ENCODE peak calls at places on chromosomes 13 and 19, in five cellular contexts. One of them, this sample, is unnamed. For H3K4me1, the result is how much of the 10 kb centered on the place peaks cover.

GRCh38 chr13:46633416-46633815 is 80.4 kb downstream of the LRCH1 start:
- DNase-seq in neural progenitor cell: no peak
- DNase-seq in H1: no peak
- DNase-seq in IMR-90: peak
- DNase-seq in mesenchymal stem cell: peak
- DNase-seq in this sample: peak

GRCh38 chr19:49950956-49951526 is 9.9 kb downstream of the SIGLEC11 start:
- DNase-seq in neural progenitor cell: no peak
- DNase-seq in H1: no peak
- DNase-seq in IMR-90: no peak
- DNase-seq in mesenchymal stem cell: no peak
- DNase-seq in this sample: no peak

GRCh38 chr13:27918041-27918917 is 1.5 kb upstream of the PDX1 start:
- DNase-seq in neural progenitor cell: peak
- DNase-seq in mesenchymal stem cell: no peak
- DNase-seq in IMR-90: no peak
- DNase-seq in H1: peak
- DNase-seq in this sample: no peak

GRCh38 chr13:76222511-76222910 is 586.4 kb downstream of the LMO7 start:
- DNase-seq in IMR-90: peak
- DNase-seq in H1: no peak
- DNase-seq in neural progenitor cell: no peak
- DNase-seq in mesenchymal stem cell: peak
- DNase-seq in this sample: no peak

GRCh38 chr19:11480927-11481776 is at the start of gene ELAVL3:
- DNase-seq in neural progenitor cell: peak
- DNase-seq in H1: peak
- DNase-seq in mesenchymal stem cell: peak
- DNase-seq in IMR-90: no peak
- DNase-seq in this sample: no peak

GRCh38 chr13:95603887-95604533 is 40.5 kb downstream of the DZIP1 start:
- DNase-seq in neural progenitor cell: no peak
- DNase-seq in H1: no peak
- DNase-seq in mesenchymal stem cell: no peak
- DNase-seq in IMR-90: no peak
- DNase-seq in this sample: peak

GRCh38 chr13:99356216-99357089 is 49.3 kb upstream of the GPR183 start:
- DNase-seq in H1: peak
- DNase-seq in neural progenitor cell: no peak
- DNase-seq in IMR-90: peak
- DNase-seq in mesenchymal stem cell: peak
- DNase-seq in this sample: peak

GRCh38 chr13:113216165-113217056 is 7.0 kb downstream of the CUL4A start:
- DNase-seq in H1: no peak
- DNase-seq in mesenchymal stem cell: peak
- DNase-seq in neural progenitor cell: peak
- DNase-seq in IMR-90: peak
- DNase-seq in this sample: peak

GRCh38 chr13:41631296-41631965 is 174.1 kb downstream of the RGCC start:
- DNase-seq in neural progenitor cell: no peak
- DNase-seq in H1: no peak
- DNase-seq in mesenchymal stem cell: peak
- DNase-seq in IMR-90: peak
- DNase-seq in this sample: peak

GRCh38 chr19:11227201-11227886 is 12.1 kb upstream of the ANGPTL8 start:
- DNase-seq in IMR-90: no peak
- DNase-seq in neural progenitor cell: peak
- DNase-seq in H1: peak
- DNase-seq in mesenchymal stem cell: no peak
- DNase-seq in this sample: peak

GRCh38 chr13:54110597-54110996 is 1082.0 kb downstream of the OLFM4 start:
- DNase-seq in mesenchymal stem cell: no peak
- DNase-seq in neural progenitor cell: no peak
- DNase-seq in IMR-90: no peak
- DNase-seq in H1: no peak
- DNase-seq in this sample: no peak

GRCh38 chr19:20107301-20107700 is 29.5 kb downstream of the ZNF90 start:
- DNase-seq in H1: peak
- DNase-seq in IMR-90: no peak
- DNase-seq in mesenchymal stem cell: no peak
- DNase-seq in neural progenitor cell: no peak
- DNase-seq in this sample: no peak

GRCh38 chr19:17790059-17790780 is 4.7 kb upstream of the B3GNT3 start:
- DNase-seq in mesenchymal stem cell: no peak
- DNase-seq in neural progenitor cell: no peak
- DNase-seq in IMR-90: no peak
- DNase-seq in H1: no peak
- DNase-seq in this sample: no peak

GRCh38 chr13:24557121-24557520 is 44.5 kb upstream of the PARP4 start:
- DNase-seq in mesenchymal stem cell: no peak
- DNase-seq in neural progenitor cell: no peak
- DNase-seq in H1: no peak
- DNase-seq in IMR-90: no peak
- DNase-seq in this sample: peak

GRCh38 chr13:114101831-114102520 is 30.4 kb downstream of the RASA3 start:
- DNase-seq in neural progenitor cell: no peak
- DNase-seq in H1: no peak
- DNase-seq in mesenchymal stem cell: peak
- DNase-seq in IMR-90: no peak
- DNase-seq in this sample: no peak

GRCh38 chr19:49646586-49646985 is 4.6 kb downstream of the SCAF1 start:
- DNase-seq in IMR-90: no peak
- DNase-seq in H1: no peak
- DNase-seq in mesenchymal stem cell: no peak
- DNase-seq in neural progenitor cell: no peak
- DNase-seq in this sample: no peak

GRCh38 chr19:7595466-7596133 is at the start of gene CAMSAP3:
- DNase-seq in IMR-90: no peak
- DNase-seq in mesenchymal stem cell: no peak
- DNase-seq in H1: peak
- DNase-seq in neural progenitor cell: peak
- DNase-seq in this sample: peak

GRCh38 chr19:19548915-19549537 is 11.0 kb downstream of the CILP2 start:
- DNase-seq in mesenchymal stem cell: peak
- DNase-seq in H1: no peak
- DNase-seq in neural progenitor cell: no peak
- DNase-seq in IMR-90: peak
- DNase-seq in this sample: peak

GRCh38 chr13:114264886-114265611 is 16.4 kb upstream of the UPF3A start:
- DNase-seq in H1: no peak
- DNase-seq in mesenchymal stem cell: no peak
- DNase-seq in IMR-90: peak
- DNase-seq in neural progenitor cell: no peak
- DNase-seq in this sample: peak

GRCh38 chr19:2477141-2477710 is 1.3 kb downstream of the GADD45B start:
- DNase-seq in mesenchymal stem cell: peak
- DNase-seq in IMR-90: peak
- DNase-seq in H1: peak
- DNase-seq in neural progenitor cell: peak
- DNase-seq in this sample: peak

GRCh38 chr13:40292108-40292507 is 374.3 kb downstream of the FOXO1 start:
- DNase-seq in neural progenitor cell: no peak
- DNase-seq in H1: no peak
- DNase-seq in IMR-90: no peak
- DNase-seq in mesenchymal stem cell: no peak
- DNase-seq in this sample: no peak

GRCh38 chr13:81017525-81018152 is 676.7 kb upstream of the SPRY2 start:
- DNase-seq in neural progenitor cell: peak
- DNase-seq in IMR-90: peak
- DNase-seq in mesenchymal stem cell: peak
- DNase-seq in H1: no peak
- DNase-seq in this sample: peak

GRCh38 chr13:112213467-112214245 is 146.7 kb downstream of the SOX1 start:
- DNase-seq in H1: no peak
- DNase-seq in mesenchymal stem cell: no peak
- DNase-seq in neural progenitor cell: no peak
- DNase-seq in IMR-90: no peak
- DNase-seq in this sample: no peak

GRCh38 chr19:17877696-17878095 is 6.0 kb downstream of the SLC5A5 start:
- DNase-seq in mesenchymal stem cell: no peak
- DNase-seq in IMR-90: no peak
- DNase-seq in H1: no peak
- DNase-seq in neural progenitor cell: no peak
- DNase-seq in this sample: no peak

GRCh38 chr19:13153627-13154240 is 3.5 kb downstream of the IER2 start:
- DNase-seq in H1: no peak
- DNase-seq in IMR-90: no peak
- DNase-seq in mesenchymal stem cell: no peak
- DNase-seq in neural progenitor cell: no peak
- DNase-seq in this sample: peak

GRCh38 chr19:39428309-39429112 is 7.2 kb downstream of the RPS16 start:
- DNase-seq in IMR-90: peak
- DNase-seq in neural progenitor cell: peak
- DNase-seq in H1: peak
- DNase-seq in mesenchymal stem cell: peak
- DNase-seq in this sample: peak

GRCh38 chr13:92806215-92806614 is 420.4 kb upstream of the GPC6 start:
- DNase-seq in neural progenitor cell: no peak
- DNase-seq in IMR-90: no peak
- DNase-seq in mesenchymal stem cell: peak
- DNase-seq in H1: no peak
- DNase-seq in this sample: peak

GRCh38 chr13:104571890-104572229 is 1505.6 kb upstream of the SLC10A2 start:
- DNase-seq in mesenchymal stem cell: no peak
- DNase-seq in neural progenitor cell: no peak
- DNase-seq in IMR-90: no peak
- DNase-seq in H1: no peak
- DNase-seq in this sample: no peak

GRCh38 chr19:305240-306150 is 14.3 kb upstream of the PLPP2 start:
- DNase-seq in H1: no peak
- DNase-seq in IMR-90: no peak
- DNase-seq in neural progenitor cell: no peak
- DNase-seq in mesenchymal stem cell: no peak
- DNase-seq in this sample: no peak

GRCh38 chr13:92849381-92849780 is 377.2 kb upstream of the GPC6 start:
- DNase-seq in H1: no peak
- DNase-seq in neural progenitor cell: no peak
- DNase-seq in mesenchymal stem cell: no peak
- DNase-seq in IMR-90: no peak
- DNase-seq in this sample: no peak

GRCh38 chr13:114035583-114036501 is 62.0 kb upstream of the C13orf46 start:
- DNase-seq in mesenchymal stem cell: no peak
- DNase-seq in H1: no peak
- DNase-seq in IMR-90: peak
- DNase-seq in neural progenitor cell: peak
- DNase-seq in this sample: peak

GRCh38 chr13:99500839-99501134 is 485 bp upstream of the TM9SF2 start:
- DNase-seq in neural progenitor cell: no peak
- DNase-seq in IMR-90: no peak
- DNase-seq in H1: no peak
- DNase-seq in mesenchymal stem cell: no peak
- DNase-seq in this sample: no peak

GRCh38 chr13:70523622-70524021 is 415.4 kb upstream of the KLHL1 start:
- DNase-seq in mesenchymal stem cell: peak
- DNase-seq in IMR-90: no peak
- DNase-seq in H1: no peak
- DNase-seq in neural progenitor cell: no peak
- DNase-seq in this sample: no peak

GRCh38 chr19:47422417-47423163 is 3.3 kb upstream of the MEIS3 start:
- DNase-seq in H1: no peak
- DNase-seq in IMR-90: no peak
- DNase-seq in mesenchymal stem cell: no peak
- DNase-seq in neural progenitor cell: no peak
- DNase-seq in this sample: no peak

GRCh38 chr19:51803965-51804364 is 9.0 kb downstream of the FPR3 start:
- DNase-seq in IMR-90: no peak
- DNase-seq in H1: no peak
- DNase-seq in mesenchymal stem cell: no peak
- DNase-seq in neural progenitor cell: no peak
- DNase-seq in this sample: no peak

GRCh38 chr19:36256064-36256463 is 41.2 kb downstream of the ZNF146 start:
- DNase-seq in IMR-90: no peak
- DNase-seq in mesenchymal stem cell: no peak
- DNase-seq in H1: no peak
- DNase-seq in neural progenitor cell: no peak
- DNase-seq in this sample: no peak
- H2AFZ ChIP-seq in IMR-90: no peak
- H2AFZ ChIP-seq in mesenchymal stem cell: no peak
- H2AFZ ChIP-seq in H1: no peak
- H2AFZ ChIP-seq in neural progenitor cell: no peak
- H2AFZ ChIP-seq in this sample: no peak

GRCh38 chr13:102286326-102286725 is 115.5 kb downstream of the FGF14 start:
- DNase-seq in neural progenitor cell: no peak
- DNase-seq in mesenchymal stem cell: peak
- DNase-seq in H1: no peak
- DNase-seq in IMR-90: peak
- DNase-seq in this sample: peak
- H3K4me1 ChIP-seq in neural progenitor cell: under half
- H3K4me1 ChIP-seq in mesenchymal stem cell: under half
- H3K4me1 ChIP-seq in H1: under half
- H3K4me1 ChIP-seq in IMR-90: under half
- H3K4me1 ChIP-seq in this sample: under half

DNA sequence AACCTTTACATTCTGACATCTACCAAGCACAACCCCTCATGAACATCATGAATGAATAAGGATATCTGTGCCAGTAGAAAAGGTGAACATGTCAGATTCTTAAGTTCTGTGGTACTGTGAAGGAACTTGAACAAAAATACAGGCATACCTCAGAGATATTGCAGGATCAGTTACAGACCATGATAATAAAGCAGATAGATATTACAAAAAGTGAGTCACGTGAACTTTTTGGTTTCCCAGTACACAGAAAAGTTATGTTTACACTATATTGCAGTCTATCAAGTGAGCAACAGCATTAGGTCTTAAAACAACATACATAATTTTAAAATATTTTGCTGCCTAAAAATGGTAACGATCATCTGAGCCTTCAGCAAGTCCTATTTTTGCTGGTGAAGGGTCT is 101.2 kb downstream of the DIAPH3 start:
- DNase-seq in IMR-90: peak
- DNase-seq in neural progenitor cell: no peak
- DNase-seq in H1: no peak
- DNase-seq in mesenchymal stem cell: no peak
- DNase-seq in this sample: no peak
- H3K4me3 ChIP-seq in IMR-90: no peak
- H3K4me3 ChIP-seq in neural progenitor cell: no peak
- H3K4me3 ChIP-seq in H1: no peak
- H3K4me3 ChIP-seq in mesenchymal stem cell: no peak
- H3K4me3 ChIP-seq in this sample: no peak

GRCh38 chr13:34217343-34218094 is 399.6 kb downstream of the RFC3 start:
- DNase-seq in neural progenitor cell: no peak
- DNase-seq in IMR-90: no peak
- DNase-seq in mesenchymal stem cell: peak
- DNase-seq in H1: no peak
- DNase-seq in this sample: no peak
- H2AFZ ChIP-seq in neural progenitor cell: peak
- H2AFZ ChIP-seq in IMR-90: no peak
- H2AFZ ChIP-seq in mesenchymal stem cell: no peak
- H2AFZ ChIP-seq in H1: peak
- H2AFZ ChIP-seq in this sample: no peak

DNA sequence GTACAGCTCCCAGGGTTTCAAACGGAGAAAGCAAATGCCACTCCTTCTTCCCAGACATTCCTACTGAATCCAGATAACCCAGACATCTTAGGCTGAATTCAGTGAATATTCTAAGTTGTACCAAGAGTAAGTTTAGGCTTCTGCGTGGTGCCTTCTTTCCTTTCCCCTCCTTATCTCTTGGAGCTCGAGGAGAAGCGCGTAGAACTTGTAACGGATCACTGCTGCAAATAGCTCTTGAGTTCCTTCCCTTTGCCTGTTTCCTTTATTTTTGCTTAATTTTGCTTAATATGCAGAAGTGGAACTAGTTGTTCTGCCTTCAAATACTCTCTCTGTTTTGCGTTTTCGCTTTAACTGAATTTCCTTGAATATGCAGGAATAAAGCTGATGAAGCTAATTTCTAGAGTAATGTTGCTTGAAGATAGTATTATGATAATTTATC is 991 bp downstream of the WDFY2 start:
- DNase-seq in H1: no peak
- DNase-seq in mesenchymal stem cell: peak
- DNase-seq in IMR-90: peak
- DNase-seq in neural progenitor cell: no peak
- DNase-seq in this sample: peak
- H3K4me1 ChIP-seq in H1: under half
- H3K4me1 ChIP-seq in mesenchymal stem cell: under half
- H3K4me1 ChIP-seq in IMR-90: under half
- H3K4me1 ChIP-seq in neural progenitor cell: under half
- H3K4me1 ChIP-seq in this sample: under half

This sample was measured in GM23248.